ENCODE peak calls at places on chromosomes 13 and 19, in eight cellular contexts. Q is AG04450, B is mammary epithelial cell, N is ovary, T is dorsolateral prefrontal cortex, E is brain microvascular endothelial cell, H is adrenal gland, A is H9. Z is an unnamed sample.

GRCh38 chr19:32234663-32235217 is 110.7 kb upstream of the ZNF507 start:
- DNase-seq in A (no peak), E (no peak), N (no peak), Q (no peak), B (no peak), H (no peak), T (no peak), Z (no peak)

GRCh38 chr13:81184556-81185265 is 843.8 kb upstream of the SPRY2 start:
- DNase-seq in Q (peak; percentile 1), B (no peak), A (no peak), E (peak; percentile 11), H (no peak), N (no peak), T (no peak), Z (no peak)

GRCh38 chr19:280541-281007 is 10.6 kb downstream of the PLPP2 start:
- DNase-seq in T (no peak), N (no peak), B (no peak), Q (no peak), A (no peak), E (no peak), H (no peak), Z (no peak)

GRCh38 chr13:88651531-88651930 is 980.4 kb downstream of the SLITRK5 start:
- DNase-seq in E (no peak), T (no peak), Q (no peak), H (no peak), N (no peak), B (no peak), A (no peak), Z (no peak)

GRCh38 chr13:110644892-110645521 is 29.7 kb downstream of the NAXD start:
- DNase-seq in B (peak; percentile 44), E (peak; percentile 48), T (peak; percentile 91), A (peak; percentile 93), H (peak; percentile 82), N (no peak), Q (peak; percentile 37), Z (no peak)

GRCh38 chr13:114140131-114140908 is 7.9 kb upstream of the RASA3 start:
- DNase-seq in B (no peak), N (no peak), A (no peak), Q (no peak), E (no peak), H (no peak), T (no peak), Z (no peak)

GRCh38 chr13:30486230-30487074 is 20.7 kb upstream of the HMGB1 start:
- DNase-seq in A (peak; percentile 40), B (peak; percentile 45), Q (no peak), H (no peak), E (no peak), N (no peak), T (no peak), Z (no peak)

GRCh38 chr19:1214862-1215731 is 9.5 kb downstream of the STK11 start:
- DNase-seq in B (no peak), A (no peak), H (peak; percentile 87), T (peak; percentile 65), E (no peak), Q (no peak), N (no peak), Z (no peak)

GRCh38 chr13:110250258-110250891 is 56.6 kb downstream of the COL4A1 start:
- DNase-seq in A (no peak), E (peak; percentile 81), T (no peak), Q (no peak), N (peak; percentile 59), H (peak; percentile 61), B (peak; percentile 55), Z (peak; percentile 70)

GRCh38 chr19:1133471-1133929 is 29.7 kb downstream of the GPX4 start:
- DNase-seq in N (no peak), T (no peak), B (no peak), H (no peak), Q (no peak), E (no peak), A (peak; percentile 86), Z (no peak)

GRCh38 chr19:45558399-45558878 is 26.2 kb downstream of the OPA3 start:
- DNase-seq in A (peak; percentile 82), B (peak; percentile 40), Q (no peak), T (no peak), E (peak; percentile 20), N (no peak), H (peak; percentile 63), Z (no peak)

GRCh38 chr19:18419699-18420460 is 682 bp downstream of the SSBP4 start:
- DNase-seq in A (no peak), T (no peak), E (no peak), Q (no peak), B (no peak), H (peak; percentile 58), N (peak; percentile 63), Z (peak; percentile 59)

GRCh38 chr13:57629821-57630235 is 1.7 kb upstream of the PCDH17 start:
- DNase-seq in H (peak; percentile 86), T (peak; percentile 77), B (no peak), N (peak; percentile 61), Q (no peak), A (peak; percentile 98), E (peak; percentile 77), Z (peak; percentile 48)

DNA sequence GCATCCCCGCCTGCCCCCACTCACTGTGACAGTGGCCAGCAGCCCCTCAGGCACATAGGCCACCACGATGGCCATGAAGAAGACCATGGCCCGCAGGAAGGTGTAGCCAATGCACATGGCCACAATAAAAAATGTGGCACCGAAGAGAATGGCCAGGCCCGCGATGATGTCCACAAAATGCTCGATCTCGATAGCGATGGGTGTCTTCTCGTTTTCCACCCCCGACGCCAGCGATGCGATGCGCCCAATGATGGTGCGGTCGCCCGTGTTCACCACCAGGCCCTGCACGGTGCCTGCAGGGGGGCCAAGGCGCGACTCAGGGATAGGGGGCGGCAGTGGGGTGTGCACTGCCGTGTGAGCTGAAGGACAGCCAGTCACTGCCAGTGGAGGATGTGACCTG is 3.7 kb downstream of the ATP4A start:
- DNase-seq in B (no peak), H (no peak), T (no peak), Q (no peak), E (no peak), A (no peak), N (no peak), Z (no peak)
- H3K27me3 ChIP-seq in B (no peaks in the 10 kb centered on the region), H (no peaks in the 10 kb centered on the region), T (peaks cover 56% of the 10 kb centered on the region), Q (peaks cover 20% of the 10 kb centered on the region), E (peaks cover 2% of the 10 kb centered on the region), A (peaks cover 3% of the 10 kb centered on the region), N (no peaks in the 10 kb centered on the region), Z (peaks cover 11% of the 10 kb centered on the region)

GRCh38 chr13:77860621-77861020 is 58.0 kb downstream of the EDNRB start:
- DNase-seq in H (no peak), E (no peak), A (no peak), T (no peak), Q (peak; percentile 77), N (no peak), B (no peak), Z (no peak)

GRCh38 chr13:77865588-77865987 is 53.0 kb downstream of the EDNRB start:
- DNase-seq in A (no peak), B (no peak), T (no peak), N (no peak), E (no peak), Q (no peak), H (no peak), Z (no peak)

GRCh38 chr13:77863037-77863630 is 55.5 kb downstream of the EDNRB start:
- DNase-seq in H (no peak), Q (no peak), A (no peak), B (no peak), E (no peak), T (no peak), N (no peak), Z (no peak)

GRCh38 chr13:77859450-77859849 is 59.2 kb downstream of the EDNRB start:
- DNase-seq in E (no peak), B (no peak), T (no peak), N (peak; percentile 58), H (peak; percentile 24), Q (peak; percentile 59), A (no peak), Z (peak; percentile 36)

DNA sequence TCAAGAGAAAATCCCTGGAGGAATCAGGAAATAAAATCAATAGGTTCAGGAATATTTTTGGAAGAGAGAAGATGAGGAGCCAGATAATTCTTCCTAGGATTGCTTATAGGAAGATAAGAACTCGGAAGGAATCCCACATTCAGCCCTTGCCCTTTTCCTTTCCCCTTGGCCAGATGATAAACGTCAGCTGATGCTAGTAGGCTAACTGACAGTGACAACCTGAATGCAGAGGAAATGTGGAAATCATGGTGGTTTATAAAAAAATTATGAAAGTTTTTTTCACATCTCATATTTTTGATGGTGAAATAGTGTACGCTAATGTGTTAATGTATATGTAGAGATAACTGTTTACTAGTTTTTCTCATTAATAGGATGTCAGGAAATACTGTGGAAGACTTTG is 56.9 kb downstream of the EDNRB start:
- DNase-seq in Q (no peak), N (no peak), A (no peak), H (no peak), E (no peak), T (no peak), B (no peak), Z (no peak)
- TF ChIP-seq CTCF in Q (no peak), N (no peak), A (no peak), H (no peak), E (no peak), T (no peak), B (no peak), Z (no peak)

GRCh38 chr19:39202998-39203355 is 1.1 kb downstream of the SYCN start:
- DNase-seq in B (no peak), T (no peak), A (no peak), E (no peak), N (no peak), H (no peak), Q (no peak), Z (no peak)
- H3K27me3 ChIP-seq in B (peaks cover 19% of the 10 kb centered on the region), T (peaks cover 61% of the 10 kb centered on the region), A (peaks cover 2% of the 10 kb centered on the region), E (peaks cover 30% of the 10 kb centered on the region), N (no peaks in the 10 kb centered on the region), H (peaks cover 13% of the 10 kb centered on the region), Q (peaks cover 37% of the 10 kb centered on the region), Z (peaks cover 9% of the 10 kb centered on the region)

DNA sequence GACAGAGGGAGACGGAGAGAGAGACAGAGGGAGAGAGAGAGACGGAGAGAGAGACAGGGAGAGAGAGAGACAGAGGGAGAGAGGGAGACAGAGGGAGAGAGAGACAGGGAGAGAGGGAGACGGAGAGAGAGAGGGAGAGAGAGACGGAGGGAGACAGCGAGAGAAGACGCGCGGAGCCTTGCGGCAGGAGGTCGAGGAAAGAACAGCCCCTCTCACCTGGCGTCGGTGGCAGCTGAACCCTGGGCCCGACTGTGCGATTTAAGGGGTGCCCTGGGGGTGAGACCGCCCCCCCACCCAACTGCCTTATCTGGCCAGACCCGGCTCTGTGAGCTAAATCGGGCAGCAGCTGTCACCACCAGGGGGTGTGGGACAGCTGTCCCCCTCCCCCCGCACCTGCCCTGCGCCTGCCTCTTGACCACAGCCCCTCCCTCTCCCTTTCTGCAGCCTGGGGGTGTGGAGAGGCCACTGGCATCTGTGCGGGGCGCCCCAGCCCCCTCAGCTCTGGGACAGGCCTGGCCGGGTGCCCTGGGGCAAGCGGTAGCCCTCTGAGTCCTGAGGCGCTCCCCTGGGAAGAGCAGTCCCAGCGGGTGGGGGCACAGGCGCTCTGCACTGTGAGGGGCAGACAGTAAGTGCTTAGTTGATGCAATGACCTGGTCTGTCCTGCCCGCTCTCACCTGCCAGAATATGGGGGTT is 10.8 kb downstream of the JOSD2 start:
- DNase-seq in H (no peak), A (peak; percentile 63), B (no peak), E (no peak), Q (no peak), N (no peak), T (no peak), Z (no peak)
- TF ChIP-seq CTCF in H (no peak), A (peak; percentile 50), B (no peak), E (peak; percentile 42), Q (peak; percentile 22), N (no peak), T (peak; percentile 35), Z (no peak)

GRCh38 chr19:15467734-15468214 is 3.4 kb upstream of the RASAL3 start:
- DNase-seq in T (no peak), B (no peak), E (no peak), H (no peak), N (no peak), Q (no peak), A (no peak), Z (no peak)
- H3K27me3 ChIP-seq in T (peaks cover 73% of the 10 kb centered on the region), B (peaks cover 8% of the 10 kb centered on the region), E (peaks cover 9% of the 10 kb centered on the region), H (peaks cover 30% of the 10 kb centered on the region), N (no peaks in the 10 kb centered on the region), Q (peaks cover 19% of the 10 kb centered on the region), A (peaks cover 11% of the 10 kb centered on the region), Z (peaks cover 5% of the 10 kb centered on the region)

Z was measured in uterus.